ENCODE peak calls at places on chromosomes 4 and X, in ten cellular contexts. H is NK-92 treated with Interleukin-12 subunit alpha and Interleukin-12 subunit beta, amount 100 ng/mL, for 24 hours; G is AG09319; E is activated naive CD4-positive, alpha-beta T cell treated with anti-CD3 and anti-CD28 coated beads for 36 hours; Q is sciatic nerve; D is NAMALWA; U is A549; N is activated CD4-positive, alpha-beta T cell treated with anti-CD3 and anti-CD28 coated beads, Interleukin-2, amount 50 U/mL, for 1 hour; T is DMS79; S is naive B cell. M is an unnamed sample.

GRCh38 chrX:131763674-131764073 is 219.8 kb downstream of the OR13H1 start:
- DNase-seq in Q (peak), T (peak), D (peak), U (peak), E (no peak), S (peak), N (no peak), H (peak), G (peak), M (no peak)

GRCh38 chr4:54085284-54085683 is 14.7 kb upstream of the GSX2 start:
- DNase-seq in H (no peak), S (no peak), G (no peak), E (no peak), T (no peak), U (peak), D (no peak), N (no peak), Q (no peak), M (no peak)

GRCh38 chrX:10542549-10542948 is 77.8 kb downstream of the MID1 start:
- DNase-seq in N (no peak), S (no peak), G (no peak), H (no peak), U (no peak), E (no peak), D (no peak), T (no peak), Q (no peak), M (no peak)

GRCh38 chr4:88880501-88881226 is 176.3 kb downstream of the FAM13A start:
- DNase-seq in S (no peak), Q (no peak), D (no peak), G (no peak), N (no peak), T (peak), U (no peak), H (no peak), E (no peak), M (no peak)

GRCh38 chr4:128606173-128606572 is 203.3 kb upstream of the JADE1 start:
- DNase-seq in T (no peak), H (no peak), U (no peak), D (no peak), E (no peak), N (no peak), Q (no peak), G (no peak), S (no peak), M (no peak)

GRCh38 chr4:145722561-145722960 is 42.6 kb downstream of the C4orf51 start:
- DNase-seq in N (no peak), T (no peak), Q (no peak), G (no peak), S (no peak), H (no peak), U (no peak), E (no peak), D (peak), M (no peak)

GRCh38 chrX:42290608-42291007 is 367.3 kb upstream of the CASK start:
- DNase-seq in U (no peak), H (no peak), D (peak), S (no peak), E (no peak), Q (no peak), N (no peak), T (no peak), G (no peak), M (no peak)

GRCh38 chrX:151982217-151982616 is 7.7 kb upstream of the GABRE start:
- DNase-seq in U (no peak), N (no peak), T (peak), E (no peak), S (no peak), D (no peak), Q (no peak), G (no peak), H (no peak), M (no peak)

GRCh38 chr4:54660145-54660535 is 2.4 kb downstream of the KIT start:
- DNase-seq in Q (no peak), H (no peak), U (no peak), S (no peak), E (no peak), T (no peak), G (no peak), N (no peak), D (no peak), M (no peak)

GRCh38 chrX:124242160-124242559 is 90.3 kb upstream of the TEX13D start:
- DNase-seq in E (no peak), H (no peak), T (no peak), G (no peak), U (no peak), D (no peak), Q (no peak), S (no peak), N (no peak), M (no peak)

GRCh38 chr4:99190336-99190735 is 28.7 kb downstream of the ADH6 start:
- DNase-seq in H (no peak), N (no peak), E (no peak), D (no peak), G (no peak), Q (no peak), T (no peak), S (no peak), U (no peak), M (no peak)

M was measured in mesenteric fat pad.